ENCODE peak calls at places on chromosomes 1 and 21, in seven cellular contexts. U is neuronal stem cell, H is mesendoderm, I is IMR-90, N is trophoblast cell, V is H1, Y is H9. A is an unnamed sample.

GRCh38 chr1:45488978-45489377 is 2.0 kb downstream of the TESK2 start:
- DNase-seq in Y (no peak), I (no peak), N (no peak), U (no peak), V (no peak), H (no peak), A (no peak)

GRCh38 chr1:178192686-178193085 is 98.8 kb downstream of the RASAL2 start:
- DNase-seq in U (no peak), Y (no peak), H (peak), V (no peak), N (no peak), I (peak), A (peak)

GRCh38 chr1:33022650-33023200 is 14.0 kb downstream of the AK2 start:
- DNase-seq in I (no peak), U (no peak), V (no peak), H (no peak), Y (no peak), N (no peak), A (no peak)

GRCh38 chr1:237386362-237387143 is 344.6 kb downstream of the RYR2 start:
- DNase-seq in H (peak), N (no peak), U (peak), I (peak), Y (no peak), V (no peak), A (peak)

GRCh38 chr1:19423130-19423529 is 62.2 kb downstream of the CAPZB start:
- DNase-seq in H (no peak), Y (no peak), V (no peak), U (no peak), I (no peak), N (no peak), A (peak)

GRCh38 chr1:167065481-167065880 is 24.7 kb downstream of the GPA33 start:
- DNase-seq in Y (no peak), H (no peak), V (no peak), I (no peak), N (no peak), U (no peak), A (no peak)

GRCh38 chr1:29126198-29126597 is 2.5 kb upstream of the TMEM200B start:
- DNase-seq in H (no peak), N (no peak), V (no peak), Y (no peak), I (no peak), U (no peak), A (no peak)

GRCh38 chr1:198117267-198117666 is 39.5 kb upstream of the NEK7 start:
- DNase-seq in H (no peak), N (no peak), V (no peak), I (no peak), U (no peak), Y (no peak), A (peak)

GRCh38 chr1:72433591-72433990 is 151.3 kb upstream of the NEGR1 start:
- DNase-seq in Y (no peak), V (no peak), I (no peak), U (no peak), H (no peak), N (no peak), A (no peak)

GRCh38 chr1:153985984-153986761 is at the start of gene RAB13:
- DNase-seq in N (peak), H (peak), V (no peak), Y (peak), I (peak), U (peak), A (peak)

GRCh38 chr1:89363638-89364536 is at the start of gene GBP6:
- DNase-seq in N (no peak), V (no peak), I (no peak), U (no peak), Y (peak), H (peak), A (peak)

DNA sequence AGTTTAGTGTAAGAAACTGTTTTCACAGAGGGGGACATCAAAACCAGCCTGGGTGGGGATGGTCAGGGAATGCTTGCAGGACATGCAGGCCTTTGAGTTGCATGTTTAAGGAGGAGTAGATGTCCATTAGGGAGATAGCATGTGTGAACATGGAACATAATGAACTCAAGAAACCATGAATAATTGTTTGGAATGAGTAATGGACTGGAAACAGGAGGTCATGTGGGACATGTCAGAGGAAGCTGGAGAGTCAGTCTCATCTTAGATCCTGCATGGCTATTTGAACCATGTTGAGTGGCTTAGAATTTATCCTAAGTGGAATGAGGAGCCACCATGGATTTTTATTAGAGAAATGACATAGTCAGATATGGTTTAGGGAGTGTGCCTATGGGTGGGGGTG is 86.4 kb downstream of the RPE65 start:
- DNase-seq in U (no peak), Y (no peak), N (no peak), H (no peak), V (no peak), I (no peak), A (no peak)
- H2AK5ac ChIP-seq in U (no peak), Y (no peak), N (no peak), H (no peak), V (no peak), I (no peak), A (no peak)

DNA sequence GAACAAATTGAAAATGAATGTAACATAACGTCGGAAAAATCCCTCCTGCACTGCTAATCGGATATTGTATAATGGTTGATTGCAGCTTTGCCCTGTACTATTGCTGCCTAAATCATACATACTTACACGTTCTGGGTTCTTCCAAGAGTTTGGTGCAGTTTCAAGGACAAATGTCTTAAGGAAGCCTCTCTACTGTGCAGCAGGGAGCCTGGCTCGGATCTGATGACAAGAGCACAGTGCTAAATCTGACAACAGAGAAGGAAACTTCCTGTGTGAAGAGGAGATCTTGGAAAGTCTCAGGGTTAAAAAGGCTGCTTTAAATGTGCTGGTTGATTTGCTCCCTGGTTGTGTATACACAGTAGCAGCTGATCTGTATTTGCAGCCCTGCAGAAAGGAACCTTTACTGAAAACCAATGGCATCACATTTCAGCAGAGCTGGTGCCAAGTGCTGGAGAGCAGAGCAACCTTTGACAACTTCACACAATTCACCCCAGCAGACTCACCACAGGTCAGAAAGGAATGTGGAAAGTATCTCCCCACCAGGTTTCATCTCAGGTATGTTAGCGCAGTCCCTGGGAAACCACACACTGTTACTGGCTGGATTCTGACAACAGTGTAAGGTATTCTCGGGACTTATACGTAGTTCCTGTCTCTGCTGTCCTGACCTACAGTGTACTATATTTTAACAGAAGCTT is 354.9 kb upstream of the ESRRG start:
- DNase-seq in I (peak), U (no peak), V (no peak), H (peak), N (no peak), Y (peak), A (peak)
- H2AK5ac ChIP-seq in I (no peak), U (no peak), V (no peak), H (no peak), N (no peak), Y (no peak), A (no peak)

GRCh38 chr1:58862728-58863385 is 79.0 kb upstream of the JUN start:
- DNase-seq in I (no peak), V (no peak), H (no peak), Y (no peak), N (no peak), U (no peak), A (no peak)
- H2AK5ac ChIP-seq in I (no peak), V (no peak), H (no peak), Y (no peak), N (no peak), U (no peak), A (no peak)

GRCh38 chr1:55146781-55147180 is 68.4 kb downstream of the USP24 start:
- DNase-seq in V (no peak), I (no peak), U (no peak), H (no peak), N (no peak), Y (no peak), A (no peak)
- H2AK5ac ChIP-seq in V (no peak), I (no peak), U (no peak), H (no peak), N (no peak), Y (no peak), A (no peak)

DNA sequence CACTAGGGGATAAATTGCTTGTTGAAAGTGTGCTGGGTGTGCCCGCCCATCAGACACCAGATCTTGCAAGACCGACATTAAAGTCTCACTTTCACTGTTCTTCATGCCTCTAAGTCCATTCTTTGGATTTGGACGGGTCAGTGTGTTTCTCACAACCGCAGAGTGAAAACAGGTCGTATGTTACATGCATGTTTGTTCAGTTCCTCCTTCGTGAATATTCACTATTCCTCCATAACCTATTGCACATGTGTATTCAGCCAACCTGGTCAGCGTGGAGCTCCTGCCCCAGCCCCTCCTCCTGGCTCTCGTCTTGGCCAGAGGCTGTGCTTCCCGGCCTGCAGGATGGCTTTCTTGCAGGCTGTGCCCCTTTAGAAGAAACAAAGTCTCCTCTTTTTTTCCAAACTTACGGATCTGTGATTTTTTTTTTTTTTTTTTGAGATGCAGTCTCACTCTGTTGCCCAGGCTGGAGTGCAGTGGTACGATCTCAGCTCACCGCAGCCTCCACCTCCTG is 2.2 kb upstream of the KRTAP10-6 start:
- DNase-seq in N (no peak), U (no peak), H (no peak), V (no peak), Y (peak), I (no peak), A (no peak)
- H2AK5ac ChIP-seq in N (no peak), U (peak), H (no peak), V (no peak), Y (no peak), I (no peak), A (no peak)

GRCh38 chr21:45852886-45853400 is 128.6 kb upstream of the COL6A1 start:
- DNase-seq in H (no peak), Y (peak), V (no peak), N (no peak), I (no peak), U (no peak), A (no peak)
- H2AK5ac ChIP-seq in H (no peak), Y (no peak), V (no peak), N (no peak), I (no peak), U (peak), A (no peak)

GRCh38 chr1:101915597-101915996 is 81.1 kb downstream of the OLFM3 start:
- DNase-seq in H (no peak), N (no peak), V (no peak), Y (no peak), I (no peak), U (no peak), A (no peak)

GRCh38 chr1:101914473-101915242 is 82.1 kb downstream of the OLFM3 start:
- DNase-seq in Y (no peak), I (no peak), N (no peak), H (no peak), V (no peak), U (no peak), A (no peak)

GRCh38 chr1:101918277-101918676 is 78.4 kb downstream of the OLFM3 start:
- DNase-seq in I (no peak), H (no peak), Y (no peak), N (no peak), V (no peak), U (no peak), A (no peak)
- H2AK5ac ChIP-seq in I (no peak), H (no peak), Y (no peak), N (no peak), V (no peak), U (no peak), A (no peak)

DNA sequence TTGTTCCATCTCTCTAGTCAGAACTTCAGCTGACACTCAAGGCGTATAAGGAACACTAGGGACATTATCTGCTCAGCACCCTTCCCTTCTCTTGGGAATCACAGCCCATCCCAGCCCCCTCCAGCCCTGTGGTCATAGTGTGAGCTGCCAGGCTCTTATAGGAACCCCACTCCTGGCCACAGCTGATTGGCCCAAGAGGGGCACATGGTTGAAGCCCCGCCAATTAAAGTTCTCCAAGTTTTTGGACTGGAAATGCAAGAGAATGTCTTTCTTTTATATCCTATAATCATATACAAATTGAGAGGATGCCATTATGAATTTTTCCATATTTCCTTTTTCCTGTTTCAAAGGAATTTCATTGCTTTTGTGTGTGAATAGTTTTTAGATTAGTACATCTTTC is 40.7 kb downstream of the FOXO6 start:
- DNase-seq in I (no peak), Y (no peak), V (no peak), U (no peak), H (no peak), N (no peak), A (no peak)
- H2AK5ac ChIP-seq in I (no peak), Y (no peak), V (no peak), U (no peak), H (no peak), N (no peak), A (no peak)

GRCh38 chr1:157520386-157520935 is 31.9 kb downstream of the FCRL5 start:
- DNase-seq in I (no peak), N (no peak), U (no peak), H (no peak), V (no peak), Y (no peak), A (no peak)

GRCh38 chr1:157521056-157521455 is 31.3 kb downstream of the FCRL5 start:
- DNase-seq in I (no peak), N (no peak), Y (no peak), V (no peak), U (no peak), H (no peak), A (no peak)

GRCh38 chr1:157519451-157519850 is 32.9 kb downstream of the FCRL5 start:
- DNase-seq in V (no peak), Y (no peak), I (no peak), N (peak), U (no peak), H (no peak), A (no peak)

GRCh38 chr1:157523774-157524501 is 28.4 kb downstream of the FCRL5 start:
- DNase-seq in Y (no peak), V (no peak), N (no peak), I (no peak), U (no peak), H (peak), A (no peak)
- H2AK5ac ChIP-seq in Y (no peak), V (no peak), N (no peak), I (no peak), U (no peak), H (no peak), A (no peak)